ENCODE peak calls at places on chromosomes 11 and 22, in nine cellular contexts. One of them, this sample, is unnamed.

GRCh38 chr22:25193548-25193947 is 6.1 kb upstream of the CRYBB3 start:
- DNase-seq in cardiac muscle cell: peak
- DNase-seq in NK-92 treated with Interleukin-12 subunit alpha and Interleukin-12 subunit beta, amount 100 ng/mL, for 24 hours: no peak
- DNase-seq in hippocampal formation: no peak
- DNase-seq in Kasumi-1: no peak
- DNase-seq in left ventricle myocardium inferior: no peak
- DNase-seq in GM18507: no peak
- DNase-seq in HFFc6: no peak
- DNase-seq in amygdala: no peak
- DNase-seq in this sample: no peak

GRCh38 chr11:68010058-68011041 is at the start of gene ALDH3B1:
- DNase-seq in GM18507: no peak
- DNase-seq in Kasumi-1: peak
- DNase-seq in hippocampal formation: peak
- DNase-seq in HFFc6: peak
- DNase-seq in NK-92 treated with Interleukin-12 subunit alpha and Interleukin-12 subunit beta, amount 100 ng/mL, for 24 hours: no peak
- DNase-seq in left ventricle myocardium inferior: peak
- DNase-seq in cardiac muscle cell: peak
- DNase-seq in amygdala: peak
- DNase-seq in this sample: no peak

GRCh38 chr11:15800121-15800800 is 556.1 kb downstream of the SOX6 start:
- DNase-seq in GM18507: no peak
- DNase-seq in HFFc6: peak
- DNase-seq in Kasumi-1: peak
- DNase-seq in cardiac muscle cell: peak
- DNase-seq in amygdala: no peak
- DNase-seq in NK-92 treated with Interleukin-12 subunit alpha and Interleukin-12 subunit beta, amount 100 ng/mL, for 24 hours: no peak
- DNase-seq in hippocampal formation: peak
- DNase-seq in left ventricle myocardium inferior: peak
- DNase-seq in this sample: no peak

GRCh38 chr22:39985383-39986045 is 9.2 kb upstream of the FAM83F start:
- DNase-seq in GM18507: no peak
- DNase-seq in cardiac muscle cell: no peak
- DNase-seq in hippocampal formation: no peak
- DNase-seq in Kasumi-1: no peak
- DNase-seq in NK-92 treated with Interleukin-12 subunit alpha and Interleukin-12 subunit beta, amount 100 ng/mL, for 24 hours: no peak
- DNase-seq in amygdala: no peak
- DNase-seq in HFFc6: no peak
- DNase-seq in left ventricle myocardium inferior: no peak
- DNase-seq in this sample: no peak

GRCh38 chr22:27113211-27114030 is 456.0 kb downstream of the MIAT start:
- DNase-seq in amygdala: peak
- DNase-seq in HFFc6: peak
- DNase-seq in left ventricle myocardium inferior: peak
- DNase-seq in Kasumi-1: no peak
- DNase-seq in GM18507: no peak
- DNase-seq in cardiac muscle cell: peak
- DNase-seq in NK-92 treated with Interleukin-12 subunit alpha and Interleukin-12 subunit beta, amount 100 ng/mL, for 24 hours: peak
- DNase-seq in hippocampal formation: peak
- DNase-seq in this sample: no peak

GRCh38 chr11:67372993-67373915 is at the start of gene CLCF1:
- DNase-seq in HFFc6: peak
- DNase-seq in Kasumi-1: peak
- DNase-seq in amygdala: no peak
- DNase-seq in left ventricle myocardium inferior: peak
- DNase-seq in GM18507: no peak
- DNase-seq in NK-92 treated with Interleukin-12 subunit alpha and Interleukin-12 subunit beta, amount 100 ng/mL, for 24 hours: peak
- DNase-seq in cardiac muscle cell: peak
- DNase-seq in hippocampal formation: no peak
- DNase-seq in this sample: no peak

GRCh38 chr22:46502346-46502745 is 35.1 kb downstream of the CELSR1 start:
- DNase-seq in hippocampal formation: no peak
- DNase-seq in Kasumi-1: no peak
- DNase-seq in amygdala: no peak
- DNase-seq in NK-92 treated with Interleukin-12 subunit alpha and Interleukin-12 subunit beta, amount 100 ng/mL, for 24 hours: no peak
- DNase-seq in HFFc6: no peak
- DNase-seq in left ventricle myocardium inferior: no peak
- DNase-seq in cardiac muscle cell: no peak
- DNase-seq in GM18507: no peak
- DNase-seq in this sample: no peak

GRCh38 chr11:34929794-34930763 is 13.7 kb downstream of the PDHX start:
- DNase-seq in left ventricle myocardium inferior: no peak
- DNase-seq in amygdala: no peak
- DNase-seq in NK-92 treated with Interleukin-12 subunit alpha and Interleukin-12 subunit beta, amount 100 ng/mL, for 24 hours: no peak
- DNase-seq in HFFc6: no peak
- DNase-seq in cardiac muscle cell: no peak
- DNase-seq in Kasumi-1: no peak
- DNase-seq in hippocampal formation: no peak
- DNase-seq in GM18507: no peak
- DNase-seq in this sample: no peak

GRCh38 chr11:102983491-102983890 is 28.0 kb upstream of the MMP13 start:
- DNase-seq in hippocampal formation: no peak
- DNase-seq in amygdala: no peak
- DNase-seq in NK-92 treated with Interleukin-12 subunit alpha and Interleukin-12 subunit beta, amount 100 ng/mL, for 24 hours: no peak
- DNase-seq in left ventricle myocardium inferior: no peak
- DNase-seq in HFFc6: no peak
- DNase-seq in cardiac muscle cell: peak
- DNase-seq in Kasumi-1: no peak
- DNase-seq in GM18507: no peak
- DNase-seq in this sample: no peak

GRCh38 chr11:59283825-59284772 is 71.4 kb upstream of the MPEG1 start:
- DNase-seq in Kasumi-1: peak
- DNase-seq in HFFc6: peak
- DNase-seq in GM18507: no peak
- DNase-seq in amygdala: peak
- DNase-seq in hippocampal formation: peak
- DNase-seq in left ventricle myocardium inferior: no peak
- DNase-seq in NK-92 treated with Interleukin-12 subunit alpha and Interleukin-12 subunit beta, amount 100 ng/mL, for 24 hours: no peak
- DNase-seq in cardiac muscle cell: peak
- DNase-seq in this sample: peak

GRCh38 chr11:118529584-118530175 is 1.3 kb upstream of the TMEM25 start:
- DNase-seq in cardiac muscle cell: no peak
- DNase-seq in NK-92 treated with Interleukin-12 subunit alpha and Interleukin-12 subunit beta, amount 100 ng/mL, for 24 hours: no peak
- DNase-seq in hippocampal formation: no peak
- DNase-seq in GM18507: no peak
- DNase-seq in HFFc6: no peak
- DNase-seq in amygdala: no peak
- DNase-seq in Kasumi-1: no peak
- DNase-seq in left ventricle myocardium inferior: no peak
- DNase-seq in this sample: no peak

GRCh38 chr22:49650336-49651241 is 177.1 kb downstream of the BRD1 start:
- DNase-seq in cardiac muscle cell: no peak
- DNase-seq in left ventricle myocardium inferior: peak
- DNase-seq in HFFc6: no peak
- DNase-seq in hippocampal formation: no peak
- DNase-seq in NK-92 treated with Interleukin-12 subunit alpha and Interleukin-12 subunit beta, amount 100 ng/mL, for 24 hours: no peak
- DNase-seq in amygdala: no peak
- DNase-seq in Kasumi-1: no peak
- DNase-seq in GM18507: no peak
- DNase-seq in this sample: no peak

GRCh38 chr11:117972589-117973445 is 13.4 kb upstream of the IL10RA start:
- DNase-seq in NK-92 treated with Interleukin-12 subunit alpha and Interleukin-12 subunit beta, amount 100 ng/mL, for 24 hours: no peak
- DNase-seq in HFFc6: no peak
- DNase-seq in amygdala: no peak
- DNase-seq in hippocampal formation: no peak
- DNase-seq in cardiac muscle cell: peak
- DNase-seq in left ventricle myocardium inferior: no peak
- DNase-seq in Kasumi-1: no peak
- DNase-seq in GM18507: no peak
- DNase-seq in this sample: no peak

GRCh38 chr11:126491092-126491491 is 135.6 kb downstream of the ST3GAL4 start:
- DNase-seq in left ventricle myocardium inferior: no peak
- DNase-seq in GM18507: no peak
- DNase-seq in NK-92 treated with Interleukin-12 subunit alpha and Interleukin-12 subunit beta, amount 100 ng/mL, for 24 hours: no peak
- DNase-seq in HFFc6: no peak
- DNase-seq in Kasumi-1: no peak
- DNase-seq in amygdala: no peak
- DNase-seq in cardiac muscle cell: no peak
- DNase-seq in hippocampal formation: no peak
- DNase-seq in this sample: no peak

GRCh38 chr22:36506637-36507517 is at the start of gene FOXRED2:
- DNase-seq in GM18507: peak
- DNase-seq in Kasumi-1: peak
- DNase-seq in HFFc6: no peak
- DNase-seq in NK-92 treated with Interleukin-12 subunit alpha and Interleukin-12 subunit beta, amount 100 ng/mL, for 24 hours: peak
- DNase-seq in amygdala: peak
- DNase-seq in hippocampal formation: peak
- DNase-seq in left ventricle myocardium inferior: peak
- DNase-seq in cardiac muscle cell: peak
- DNase-seq in this sample: peak

GRCh38 chr22:17872491-17872890 is 98.2 kb upstream of the BID start:
- DNase-seq in HFFc6: no peak
- DNase-seq in GM18507: no peak
- DNase-seq in cardiac muscle cell: no peak
- DNase-seq in hippocampal formation: no peak
- DNase-seq in Kasumi-1: no peak
- DNase-seq in left ventricle myocardium inferior: no peak
- DNase-seq in NK-92 treated with Interleukin-12 subunit alpha and Interleukin-12 subunit beta, amount 100 ng/mL, for 24 hours: no peak
- DNase-seq in amygdala: no peak
- DNase-seq in this sample: no peak

GRCh38 chr11:45543808-45544422 is 121.5 kb downstream of the CHST1 start:
- DNase-seq in Kasumi-1: peak
- DNase-seq in amygdala: no peak
- DNase-seq in HFFc6: no peak
- DNase-seq in left ventricle myocardium inferior: no peak
- DNase-seq in cardiac muscle cell: peak
- DNase-seq in hippocampal formation: no peak
- DNase-seq in NK-92 treated with Interleukin-12 subunit alpha and Interleukin-12 subunit beta, amount 100 ng/mL, for 24 hours: no peak
- DNase-seq in GM18507: no peak
- DNase-seq in this sample: no peak

GRCh38 chr11:128470081-128470480 is 117.3 kb downstream of the ETS1 start:
- DNase-seq in GM18507: no peak
- DNase-seq in amygdala: no peak
- DNase-seq in HFFc6: no peak
- DNase-seq in NK-92 treated with Interleukin-12 subunit alpha and Interleukin-12 subunit beta, amount 100 ng/mL, for 24 hours: no peak
- DNase-seq in left ventricle myocardium inferior: no peak
- DNase-seq in Kasumi-1: no peak
- DNase-seq in cardiac muscle cell: no peak
- DNase-seq in hippocampal formation: no peak
- DNase-seq in this sample: no peak

GRCh38 chr11:15309296-15309695 is 194.6 kb downstream of the INSC start:
- DNase-seq in left ventricle myocardium inferior: no peak
- DNase-seq in Kasumi-1: no peak
- DNase-seq in HFFc6: no peak
- DNase-seq in amygdala: no peak
- DNase-seq in cardiac muscle cell: no peak
- DNase-seq in GM18507: no peak
- DNase-seq in NK-92 treated with Interleukin-12 subunit alpha and Interleukin-12 subunit beta, amount 100 ng/mL, for 24 hours: no peak
- DNase-seq in hippocampal formation: no peak
- DNase-seq in this sample: no peak

GRCh38 chr11:83612891-83613766 is 327.0 kb upstream of the CCDC90B start:
- DNase-seq in cardiac muscle cell: no peak
- DNase-seq in NK-92 treated with Interleukin-12 subunit alpha and Interleukin-12 subunit beta, amount 100 ng/mL, for 24 hours: no peak
- DNase-seq in HFFc6: no peak
- DNase-seq in hippocampal formation: no peak
- DNase-seq in amygdala: no peak
- DNase-seq in Kasumi-1: no peak
- DNase-seq in left ventricle myocardium inferior: no peak
- DNase-seq in GM18507: peak
- DNase-seq in this sample: peak

GRCh38 chr11:86978756-86979608 is 23.8 kb upstream of the FZD4 start:
- DNase-seq in HFFc6: peak
- DNase-seq in NK-92 treated with Interleukin-12 subunit alpha and Interleukin-12 subunit beta, amount 100 ng/mL, for 24 hours: no peak
- DNase-seq in hippocampal formation: no peak
- DNase-seq in amygdala: no peak
- DNase-seq in GM18507: no peak
- DNase-seq in cardiac muscle cell: peak
- DNase-seq in Kasumi-1: peak
- DNase-seq in left ventricle myocardium inferior: no peak
- DNase-seq in this sample: no peak

GRCh38 chr11:118581057-118581456 is 8.8 kb downstream of the ARCN1 start:
- DNase-seq in amygdala: no peak
- DNase-seq in NK-92 treated with Interleukin-12 subunit alpha and Interleukin-12 subunit beta, amount 100 ng/mL, for 24 hours: no peak
- DNase-seq in Kasumi-1: no peak
- DNase-seq in cardiac muscle cell: no peak
- DNase-seq in hippocampal formation: no peak
- DNase-seq in left ventricle myocardium inferior: no peak
- DNase-seq in HFFc6: no peak
- DNase-seq in GM18507: no peak
- DNase-seq in this sample: no peak

GRCh38 chr22:24503137-24503850 is 8.2 kb downstream of the UPB1 start:
- DNase-seq in amygdala: no peak
- DNase-seq in Kasumi-1: peak
- DNase-seq in left ventricle myocardium inferior: peak
- DNase-seq in NK-92 treated with Interleukin-12 subunit alpha and Interleukin-12 subunit beta, amount 100 ng/mL, for 24 hours: peak
- DNase-seq in GM18507: peak
- DNase-seq in HFFc6: peak
- DNase-seq in hippocampal formation: peak
- DNase-seq in cardiac muscle cell: peak
- DNase-seq in this sample: peak

GRCh38 chr11:1230456-1231395 is 7.9 kb downstream of the MUC5B start:
- DNase-seq in HFFc6: no peak
- DNase-seq in Kasumi-1: no peak
- DNase-seq in GM18507: no peak
- DNase-seq in NK-92 treated with Interleukin-12 subunit alpha and Interleukin-12 subunit beta, amount 100 ng/mL, for 24 hours: no peak
- DNase-seq in cardiac muscle cell: no peak
- DNase-seq in hippocampal formation: no peak
- DNase-seq in left ventricle myocardium inferior: no peak
- DNase-seq in amygdala: no peak
- DNase-seq in this sample: no peak

GRCh38 chr11:96413408-96413807 is 23.6 kb downstream of the JRKL start:
- DNase-seq in HFFc6: no peak
- DNase-seq in Kasumi-1: no peak
- DNase-seq in left ventricle myocardium inferior: no peak
- DNase-seq in amygdala: no peak
- DNase-seq in cardiac muscle cell: no peak
- DNase-seq in NK-92 treated with Interleukin-12 subunit alpha and Interleukin-12 subunit beta, amount 100 ng/mL, for 24 hours: no peak
- DNase-seq in hippocampal formation: no peak
- DNase-seq in GM18507: no peak
- DNase-seq in this sample: no peak

GRCh38 chr11:125373426-125374391 is 122.4 kb downstream of the FEZ1 start:
- DNase-seq in amygdala: no peak
- DNase-seq in cardiac muscle cell: peak
- DNase-seq in left ventricle myocardium inferior: peak
- DNase-seq in hippocampal formation: no peak
- DNase-seq in NK-92 treated with Interleukin-12 subunit alpha and Interleukin-12 subunit beta, amount 100 ng/mL, for 24 hours: no peak
- DNase-seq in GM18507: no peak
- DNase-seq in Kasumi-1: no peak
- DNase-seq in HFFc6: no peak
- DNase-seq in this sample: no peak

GRCh38 chr22:46367707-46368191 is 32.2 kb downstream of the TRMU start:
- DNase-seq in left ventricle myocardium inferior: peak
- DNase-seq in NK-92 treated with Interleukin-12 subunit alpha and Interleukin-12 subunit beta, amount 100 ng/mL, for 24 hours: no peak
- DNase-seq in GM18507: peak
- DNase-seq in hippocampal formation: no peak
- DNase-seq in cardiac muscle cell: peak
- DNase-seq in Kasumi-1: peak
- DNase-seq in amygdala: no peak
- DNase-seq in HFFc6: peak
- DNase-seq in this sample: peak

GRCh38 chr11:13318498-13319295 is 41.1 kb downstream of the BMAL1 start:
- DNase-seq in NK-92 treated with Interleukin-12 subunit alpha and Interleukin-12 subunit beta, amount 100 ng/mL, for 24 hours: no peak
- DNase-seq in Kasumi-1: peak
- DNase-seq in cardiac muscle cell: no peak
- DNase-seq in HFFc6: no peak
- DNase-seq in amygdala: no peak
- DNase-seq in GM18507: no peak
- DNase-seq in left ventricle myocardium inferior: no peak
- DNase-seq in hippocampal formation: no peak
- DNase-seq in this sample: no peak

This sample was measured in GM12864.